ENCODE peak calls at places on chromosome 22, in nine cellular contexts. G, O, X, F, S, Z, R, U and H are unnamed samples.

GRCh38 chr22:42811510-42811909 is 45.6 kb downstream of the ARFGAP3 start:
- DNase-seq in G (no peak), O (no peak), X (no peak), F (no peak), S (no peak), Z (no peak), R (no peak), U (no peak), H (no peak)

GRCh38 chr22:37231406-37232139 is 12.5 kb downstream of the RAC2 start:
- DNase-seq in G (peak), O (no peak), X (no peak), F (no peak), S (no peak), Z (no peak), R (no peak), U (no peak), H (no peak)

GRCh38 chr22:35510481-35510934 is 30.1 kb upstream of the RASD2 start:
- DNase-seq in G (no peak), O (no peak), X (no peak), F (no peak), S (no peak), Z (no peak), R (no peak), U (peak), H (no peak)

GRCh38 chr22:49291169-49291568 is 536.5 kb downstream of the BRD1 start:
- DNase-seq in G (peak), O (no peak), X (no peak), F (no peak), S (no peak), Z (no peak), R (no peak), U (no peak), H (no peak)

GRCh38 chr22:42720263-42721044 is at the start of gene A4GALT:
- DNase-seq in G (peak), O (no peak), X (no peak), F (no peak), S (no peak), Z (no peak), R (no peak), U (peak), H (no peak)

GRCh38 chr22:43147821-43148220 is 3.5 kb upstream of the TSPO start:
- DNase-seq in G (no peak), O (no peak), X (no peak), F (no peak), S (no peak), Z (no peak), R (no peak), U (no peak), H (no peak)

GRCh38 chr22:35631597-35631996 is 14.5 kb upstream of the MB start:
- DNase-seq in G (peak), O (no peak), X (no peak), F (no peak), S (no peak), Z (no peak), R (no peak), U (peak), H (no peak)

GRCh38 chr22:39567135-39567946 is 3.2 kb upstream of the CACNA1I start:
- DNase-seq in G (no peak), O (peak), X (no peak), F (no peak), S (no peak), Z (no peak), R (no peak), U (no peak), H (peak)

GRCh38 chr22:32353840-32354239 is 3.8 kb upstream of the RFPL3 start:
- DNase-seq in G (no peak), O (no peak), X (no peak), F (no peak), S (no peak), Z (no peak), R (no peak), U (no peak), H (no peak)

GRCh38 chr22:43004362-43005035 is 10.4 kb downstream of the PACSIN2 start:
- DNase-seq in G (no peak), O (no peak), X (no peak), F (no peak), S (no peak), Z (no peak), R (no peak), U (peak), H (no peak)

GRCh38 chr22:19889951-19890350 is 35.3 kb upstream of the GNB1L start:
- DNase-seq in G (no peak), O (no peak), X (no peak), F (no peak), S (no peak), Z (no peak), R (no peak), U (no peak), H (no peak)

GRCh38 chr22:49966716-49967332 is 6.3 kb downstream of the PIM3 start:
- DNase-seq in G (peak), O (no peak), X (peak), F (peak), S (no peak), Z (no peak), R (peak), U (no peak), H (no peak)

GRCh38 chr22:19853879-19854777 is 546 bp downstream of the GNB1L start:
- DNase-seq in G (peak), O (no peak), X (no peak), F (no peak), S (no peak), Z (no peak), R (no peak), U (peak), H (no peak)

GRCh38 chr22:22030493-22031182 is 48.1 kb upstream of the TOP3B start:
- DNase-seq in G (peak), O (no peak), X (peak), F (no peak), S (no peak), Z (no peak), R (no peak), U (no peak), H (no peak)

GRCh38 chr22:39527481-39527961 is 5.0 kb downstream of the RPS19BP1 start:
- DNase-seq in G (no peak), O (no peak), X (no peak), F (no peak), S (no peak), Z (no peak), R (no peak), U (no peak), H (no peak)

GRCh38 chr22:29871684-29872083 is 11.3 kb upstream of the MTMR3 start:
- DNase-seq in G (peak), O (no peak), X (peak), F (no peak), S (no peak), Z (no peak), R (no peak), U (no peak), H (no peak)

GRCh38 chr22:27804016-27804415 is 2.5 kb upstream of the MN1 start:
- DNase-seq in G (peak), O (no peak), X (no peak), F (no peak), S (no peak), Z (no peak), R (no peak), U (no peak), H (no peak)

GRCh38 chr22:22168190-22168940 is 76.2 kb upstream of the VPREB1 start:
- DNase-seq in G (peak), O (no peak), X (no peak), F (no peak), S (no peak), Z (peak), R (no peak), U (peak), H (peak)

GRCh38 chr22:27283714-27284113 is 517.8 kb downstream of the MN1 start:
- DNase-seq in G (no peak), O (no peak), X (no peak), F (no peak), S (no peak), Z (no peak), R (no peak), U (no peak), H (peak)

GRCh38 chr22:27105142-27106025 is 448.0 kb downstream of the MIAT start:
- DNase-seq in G (no peak), O (no peak), X (peak), F (peak), S (peak), Z (no peak), R (no peak), U (peak), H (no peak)

GRCh38 chr22:27699676-27700075 is 101.9 kb downstream of the MN1 start:
- DNase-seq in G (no peak), O (no peak), X (no peak), F (no peak), S (no peak), Z (no peak), R (no peak), U (no peak), H (no peak)

GRCh38 chr22:36977401-36977861 is 41.8 kb downstream of the TST start:
- DNase-seq in G (peak), O (peak), X (peak), F (no peak), S (no peak), Z (no peak), R (no peak), U (peak), H (peak)

GRCh38 chr22:50526849-50527801 is 1.7 kb upstream of the SCO2 start:
- DNase-seq in G (peak), O (no peak), X (peak), F (no peak), S (no peak), Z (no peak), R (no peak), U (no peak), H (no peak)

GRCh38 chr22:40021401-40022000 is 26.7 kb downstream of the FAM83F start:
- DNase-seq in G (no peak), O (no peak), X (no peak), F (no peak), S (no peak), Z (no peak), R (peak), U (no peak), H (no peak)

GRCh38 chr22:22397292-22397870 is 111.2 kb downstream of the ZNF280B start:
- DNase-seq in G (peak), O (no peak), X (no peak), F (no peak), S (no peak), Z (no peak), R (no peak), U (peak), H (no peak)

GRCh38 chr22:37416806-37417205 is 10.5 kb downstream of the ELFN2 start:
- DNase-seq in G (peak), O (no peak), X (no peak), F (no peak), S (no peak), Z (no peak), R (peak), U (no peak), H (peak)

GRCh38 chr22:41612626-41613025 is 8.2 kb downstream of the DESI1 start:
- DNase-seq in G (no peak), O (no peak), X (no peak), F (no peak), S (no peak), Z (no peak), R (no peak), U (no peak), H (no peak)

GRCh38 chr22:29002603-29003002 is 59.0 kb downstream of the C22orf31 start:
- DNase-seq in G (no peak), O (no peak), X (no peak), F (no peak), S (no peak), Z (no peak), R (no peak), U (no peak), H (no peak)

DNA sequence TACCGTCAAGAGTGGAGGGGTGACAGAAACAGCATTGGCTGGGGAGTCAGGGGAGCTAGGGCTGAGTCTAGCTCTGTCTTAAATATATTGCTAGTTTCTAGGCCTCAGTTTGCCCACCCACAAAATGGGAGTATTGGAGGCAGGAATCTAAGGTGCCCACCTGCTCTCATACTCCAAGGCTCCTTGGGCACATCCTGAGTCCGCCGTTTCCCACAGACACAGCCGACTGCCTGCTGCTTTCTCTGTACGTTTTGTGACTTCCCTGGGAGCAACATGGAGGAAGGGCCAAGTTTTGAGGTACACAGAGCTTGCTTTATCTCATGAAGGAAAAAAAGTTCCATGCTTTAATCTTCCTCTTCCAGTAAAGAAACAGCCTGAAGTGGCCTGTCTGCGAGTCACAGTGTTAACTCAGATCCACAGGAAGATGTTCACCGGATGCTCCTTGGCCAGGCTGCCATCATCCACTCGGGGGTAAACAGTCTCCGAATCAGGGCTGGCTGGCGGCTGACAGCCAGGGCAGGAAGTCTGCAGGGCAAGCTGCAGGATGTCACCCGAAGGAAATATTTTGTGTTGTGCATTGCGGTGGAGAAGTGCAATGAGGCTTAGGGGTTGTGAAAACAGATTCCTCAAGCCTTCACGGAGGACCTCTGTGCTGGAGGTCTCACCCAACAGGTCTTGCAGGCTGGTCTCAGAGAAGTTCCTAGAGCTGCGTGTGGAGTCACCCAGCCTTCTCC is 11.1 kb upstream of the CERK start:
- DNase-seq in G (no peak), O (peak), X (no peak), F (no peak), S (no peak), Z (no peak), R (no peak), U (peak), H (peak)
- H3K4me3 ChIP-seq in G (no peak), O (peak), X (no peak), F (no peak), S (no peak), Z (no peak), R (no peak), U (no peak), H (peak)

DNA sequence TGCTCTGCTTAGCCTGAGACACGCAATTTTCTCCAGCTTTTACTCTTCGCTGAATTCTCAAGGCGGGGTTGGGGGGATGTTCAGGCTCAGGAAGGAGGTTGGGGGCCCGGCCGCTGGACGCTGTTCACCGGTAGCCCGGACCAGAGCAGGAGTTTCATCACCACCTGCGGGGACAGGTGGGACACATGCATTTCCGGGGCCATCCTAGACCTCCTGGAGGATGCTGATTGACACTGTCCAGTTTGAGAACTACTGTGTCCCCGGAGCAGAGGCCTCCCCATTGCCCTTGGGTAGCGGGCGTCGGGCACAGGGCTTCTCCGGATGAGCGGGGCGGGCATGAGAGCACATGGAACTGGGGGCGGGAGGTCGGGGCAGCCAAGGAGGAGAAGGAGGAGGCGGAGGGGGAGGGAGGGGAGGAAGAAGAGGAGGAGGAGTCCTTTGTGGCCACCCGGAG is 144.0 kb upstream of the GRK3 start:
- DNase-seq in G (peak), O (no peak), X (no peak), F (no peak), S (no peak), Z (no peak), R (no peak), U (no peak), H (no peak)
- H3K4me3 ChIP-seq in G (peak), O (no peak), X (no peak), F (peak), S (no peak), Z (no peak), R (peak), U (no peak), H (no peak)

DNA sequence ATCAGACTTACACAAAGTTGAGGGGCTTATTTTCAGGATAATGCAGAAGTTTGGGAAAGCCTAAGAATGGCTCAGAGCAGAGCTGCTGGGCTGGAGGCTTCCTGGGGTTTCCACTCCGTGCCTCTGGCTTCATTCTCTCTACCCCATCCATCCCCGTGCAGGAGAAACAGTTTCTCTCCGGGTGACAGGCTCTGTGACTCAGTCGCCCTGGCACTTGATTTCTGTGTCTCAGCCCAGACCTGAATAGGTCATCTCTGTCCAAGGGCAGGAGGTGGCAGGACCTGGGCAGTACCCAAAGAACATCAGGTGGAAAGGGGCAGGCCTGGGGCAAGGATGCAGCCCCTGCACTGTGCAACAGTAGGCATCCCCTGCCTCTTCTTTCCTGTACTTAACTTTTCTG is 38.4 kb upstream of the RTL6 start:
- DNase-seq in G (peak), O (no peak), X (no peak), F (no peak), S (no peak), Z (no peak), R (no peak), U (peak), H (no peak)
- H3K4me3 ChIP-seq in G (no peak), O (no peak), X (no peak), F (no peak), S (no peak), Z (no peak), R (no peak), U (no peak), H (no peak)

DNA sequence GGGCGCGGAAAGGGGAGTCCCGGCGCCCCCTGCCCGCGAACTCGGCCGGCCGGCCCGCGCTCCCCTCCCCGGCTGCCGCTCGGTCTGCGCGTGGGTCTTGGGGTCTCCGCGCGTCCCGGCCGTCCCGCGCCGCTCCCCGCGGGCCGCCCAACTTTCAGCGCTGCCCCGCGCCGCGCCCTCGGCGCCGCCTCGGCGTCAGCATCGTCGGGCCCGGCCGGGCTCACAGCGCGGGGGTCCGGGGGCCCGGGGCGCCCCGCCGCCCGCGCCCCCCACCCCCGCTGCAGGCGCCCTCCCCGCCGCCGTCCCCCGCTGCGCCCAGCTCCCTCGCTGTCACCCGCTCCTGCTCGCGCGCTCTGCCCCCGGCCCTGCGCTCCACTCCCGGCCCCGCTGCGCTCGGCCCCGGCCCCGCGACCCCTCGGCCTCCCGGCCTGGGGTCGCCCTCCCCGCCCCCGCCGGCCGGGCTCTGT is at the start of gene KCNJ4:
- DNase-seq in G (no peak), O (no peak), X (no peak), F (no peak), S (no peak), Z (no peak), R (no peak), U (no peak), H (no peak)
- H3K4me3 ChIP-seq in G (peak), O (peak), X (no peak), F (peak), S (peak), Z (peak), R (peak), U (peak), H (peak)

DNA sequence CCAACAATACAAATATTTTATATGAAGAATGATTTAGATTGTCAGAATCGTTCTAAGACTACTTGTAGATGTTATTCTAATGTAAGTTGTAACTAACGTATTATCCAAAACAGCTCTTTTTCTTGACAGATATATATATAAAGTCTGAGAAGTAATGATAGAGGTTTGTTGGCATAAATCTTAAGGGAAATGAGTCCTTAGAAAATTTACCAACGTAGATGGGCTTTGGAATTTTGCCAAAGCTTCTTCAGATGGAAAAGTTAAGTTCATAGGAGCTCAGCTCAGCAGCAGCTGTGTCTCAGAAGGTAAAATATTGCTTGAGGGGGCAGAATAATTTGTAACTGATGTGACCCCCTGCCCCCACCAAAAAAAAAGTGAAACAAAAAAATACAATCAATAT is 66.7 kb downstream of the BID start:
- DNase-seq in G (no peak), O (no peak), X (no peak), F (no peak), S (no peak), Z (no peak), R (no peak), U (peak), H (no peak)
- H3K4me3 ChIP-seq in G (no peak), O (no peak), X (peak), F (peak), S (peak), Z (peak), R (peak), U (peak), H (no peak)